ENCODE peak calls at places on chromosomes 7 and 10, in nine cellular contexts. K, G, T, O, H, W, B, V and I are unnamed samples.

GRCh38 chr7:158138329-158138597 is 449.4 kb downstream of the PTPRN2 start:
- DNase-seq in K (no peak), G (no peak), T (no peak), O (no peak), H (no peak), W (no peak), B (no peak), V (no peak), I (no peak)

GRCh38 chr7:16421333-16422099 is at the start of gene CRPPA:
- DNase-seq in K (peak; percentile 21), G (peak; percentile 37), T (peak; percentile 84), O (no peak), H (peak; percentile 38), W (peak; percentile 41), B (peak; percentile 40), V (peak; percentile 68), I (no peak)

GRCh38 chr7:122588621-122589020 is 110.3 kb downstream of the RNF133 start:
- DNase-seq in K (no peak), G (no peak), T (no peak), O (no peak), H (no peak), W (no peak), B (peak; percentile 10), V (no peak), I (no peak)

GRCh38 chr10:31072453-31072852 is 40.8 kb upstream of the ZNF438 start:
- DNase-seq in K (no peak), G (no peak), T (no peak), O (no peak), H (no peak), W (no peak), B (peak; percentile 85), V (no peak), I (no peak)

GRCh38 chr10:69179743-69180524 is at the start of gene SUPV3L1:
- DNase-seq in K (peak; percentile 98), G (peak; percentile 89), T (peak; percentile 97), O (peak; percentile 95), H (peak; percentile 92), W (peak; percentile 99), B (peak; percentile 96), V (peak; percentile 93), I (peak; percentile 91)

GRCh38 chr7:42677751-42678231 is 234.1 kb downstream of the C7orf25 start:
- DNase-seq in K (peak; percentile 43), G (no peak), T (no peak), O (no peak), H (no peak), W (no peak), B (peak; percentile 94), V (no peak), I (no peak)

GRCh38 chr7:34320926-34321609 is 336.9 kb upstream of the NPSR1 start:
- DNase-seq in K (peak; percentile 58), G (peak; percentile 29), T (no peak), O (peak; percentile 54), H (peak; percentile 27), W (peak; percentile 78), B (peak; percentile 50), V (peak; percentile 63), I (peak; percentile 56)

GRCh38 chr7:30144659-30145321 is 10.0 kb downstream of the MTURN start:
- DNase-seq in K (no peak), G (no peak), T (no peak), O (no peak), H (no peak), W (no peak), B (no peak), V (no peak), I (no peak)

GRCh38 chr7:27995228-27995627 is 185.4 kb downstream of the JAZF1 start:
- DNase-seq in K (no peak), G (no peak), T (no peak), O (no peak), H (no peak), W (no peak), B (no peak), V (no peak), I (no peak)

GRCh38 chr10:83935911-83936310 is 203.4 kb upstream of the GHITM start:
- DNase-seq in K (no peak), G (no peak), T (no peak), O (no peak), H (no peak), W (no peak), B (no peak), V (no peak), I (no peak)

GRCh38 chr10:17200885-17201164 is 647 bp downstream of the TRDMT1 start:
- DNase-seq in K (peak; percentile 49), G (peak; percentile 18), T (no peak), O (peak; percentile 23), H (peak; percentile 37), W (peak; percentile 67), B (peak; percentile 43), V (peak; percentile 44), I (no peak)

GRCh38 chr10:111762114-111762513 is 421.5 kb downstream of the GPAM start:
- DNase-seq in K (no peak), G (no peak), T (no peak), O (no peak), H (no peak), W (no peak), B (no peak), V (no peak), I (no peak)
- TF ChIP-seq CTCF in K (no peak), G (no peak), T (no peak), O (peak; percentile 35), H (no peak), W (no peak), B (no peak), V (no peak), I (no peak)

DNA sequence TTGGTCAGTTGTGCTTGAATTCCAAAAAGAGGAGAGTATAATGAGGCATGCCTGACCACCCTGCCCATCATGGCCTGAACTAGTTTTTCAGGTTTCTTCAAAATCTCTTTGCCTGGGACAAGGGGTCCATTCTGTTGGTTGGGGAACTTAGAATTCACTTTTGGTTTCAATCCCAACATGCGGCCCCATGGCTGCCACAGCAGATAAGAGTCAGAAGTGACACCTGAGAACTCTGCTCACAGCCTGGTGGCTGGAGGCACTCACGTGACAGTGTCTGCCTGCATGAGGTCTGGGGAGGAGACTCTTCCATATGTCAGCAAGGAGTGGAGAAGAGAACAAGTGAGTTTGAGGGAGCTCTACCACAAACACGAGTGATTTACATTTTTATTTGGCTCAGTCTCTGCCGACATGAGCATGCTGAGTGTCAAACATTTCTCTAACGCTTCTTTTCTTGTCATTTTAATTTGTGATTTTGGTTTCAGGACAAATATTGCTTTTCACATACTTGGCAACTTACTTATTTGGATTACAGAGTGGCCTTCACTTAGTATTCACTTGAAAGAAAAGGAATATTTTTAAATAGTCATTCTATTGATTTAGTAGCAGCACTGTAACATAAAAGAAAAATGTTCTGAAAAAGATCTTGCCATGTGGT is 370.3 kb downstream of the TNS3 start:
- DNase-seq in K (no peak), G (no peak), T (no peak), O (no peak), H (no peak), W (no peak), B (no peak), V (no peak), I (no peak)
- H3K27ac ChIP-seq in K (no peak overlapping the region), G (no peak overlapping the region), T (no peak overlapping the region), O (no peak overlapping the region), H (no peak overlapping the region), W (no peak overlapping the region), B (no peak overlapping the region), V (no peak overlapping the region), I (no peak overlapping the region)

DNA sequence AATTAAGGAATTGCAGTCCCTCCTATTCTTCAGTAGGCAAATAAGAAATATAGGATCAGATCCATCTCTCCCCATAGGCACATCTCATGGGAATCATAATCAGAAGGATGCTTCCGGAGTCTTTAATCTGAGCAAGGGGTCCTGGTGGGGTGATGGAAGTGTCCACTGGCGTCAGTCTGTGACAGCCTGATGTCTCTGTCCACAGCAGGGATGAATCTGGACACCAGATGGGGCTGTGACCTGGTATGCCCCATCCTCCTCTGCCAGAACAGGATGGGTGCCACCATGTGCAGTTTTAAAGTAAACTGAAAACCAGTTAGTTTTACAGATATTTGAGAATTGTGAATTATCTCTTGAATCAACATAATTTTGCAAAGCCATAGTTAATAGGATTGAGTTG is 148.7 kb downstream of the C1GALT1 start:
- DNase-seq in K (no peak), G (no peak), T (no peak), O (no peak), H (no peak), W (peak; percentile 3), B (no peak), V (no peak), I (no peak)
- TF ChIP-seq CTCF in K (no peak), G (peak; percentile 9), T (no peak), O (peak; percentile 42), H (no peak), W (no peak), B (no peak), V (no peak), I (no peak)

DNA sequence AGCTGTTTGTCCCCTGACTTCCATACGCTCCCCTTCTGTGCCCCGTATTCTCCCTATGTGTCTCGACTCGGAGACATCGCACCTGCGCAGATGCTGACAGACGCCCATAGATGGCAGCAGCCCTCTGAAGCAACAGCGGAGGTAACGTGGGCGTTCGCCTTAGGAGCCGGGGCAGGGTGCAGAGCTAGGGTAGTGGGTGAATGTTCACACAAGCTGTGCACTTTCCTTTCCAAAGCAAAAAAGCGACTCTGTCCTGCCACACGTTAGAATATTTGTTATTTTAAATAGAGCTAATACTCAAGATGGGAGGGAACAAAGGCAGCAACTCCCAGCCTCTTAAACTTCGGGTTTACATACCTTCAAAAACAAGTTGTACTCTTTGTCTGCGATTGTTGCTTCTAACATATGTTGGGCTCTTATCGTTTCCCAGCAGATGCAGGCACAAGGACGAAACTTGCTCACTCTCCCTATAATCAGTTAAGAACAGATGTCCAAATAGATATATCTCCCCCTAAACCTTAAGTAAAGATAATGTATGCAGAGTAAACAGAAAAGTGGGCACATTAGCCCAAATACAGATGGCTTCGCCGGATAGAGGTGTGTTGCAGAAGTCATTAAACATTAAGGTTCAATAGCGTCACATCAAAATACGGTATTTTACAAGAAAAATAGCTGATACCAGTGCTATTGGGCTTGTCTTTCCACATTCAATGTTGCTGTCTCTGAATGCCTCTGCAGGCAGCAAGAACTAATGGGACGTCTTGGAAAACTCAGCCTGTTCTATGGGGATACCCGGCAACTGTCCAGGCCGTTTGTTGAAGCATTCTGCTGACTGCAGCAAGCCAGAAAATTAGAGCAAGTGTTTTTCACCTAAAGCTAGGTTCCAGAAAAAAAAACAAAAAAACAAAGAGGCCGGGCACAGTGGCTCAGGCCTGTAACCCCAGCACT is 340.3 kb upstream of the PRKCQ start:
- DNase-seq in K (peak; percentile 28), G (peak; percentile 55), T (peak; percentile 94), O (peak; percentile 23), H (peak; percentile 80), W (peak; percentile 68), B (peak; percentile 42), V (peak; percentile 77), I (peak; percentile 72)
- H3K27ac ChIP-seq in K (no peak overlapping the region), G (no peak overlapping the region), T (no peak overlapping the region), O (no peak overlapping the region), H (no peak overlapping the region), W (no peak overlapping the region), B (no peak overlapping the region), V (no peak overlapping the region), I (no peak overlapping the region)

GRCh38 chr10:99623919-99624318 is 3.7 kb upstream of the SLC25A28 start:
- DNase-seq in K (no peak), G (no peak), T (no peak), O (no peak), H (no peak), W (no peak), B (no peak), V (no peak), I (no peak)
- TF ChIP-seq CTCF in K (no peak), G (no peak), T (no peak), O (no peak), H (no peak), W (no peak), B (no peak), V (no peak), I (no peak)

GRCh38 chr7:151246161-151247015 is 2.1 kb downstream of the SMARCD3 start:
- DNase-seq in K (no peak), G (no peak), T (no peak), O (no peak), H (no peak), W (peak; percentile 34), B (no peak), V (peak; percentile 46), I (no peak)
- H3K27ac ChIP-seq in K (no peak overlapping the region), G (peak overlapping the region; percentile 99), T (no peak overlapping the region), O (no peak overlapping the region), H (no peak overlapping the region), W (no peak overlapping the region), B (no peak overlapping the region), V (no peak overlapping the region), I (peak overlapping the region; percentile 97)